ENCODE peak calls at places on chromosome 4, in ten cellular contexts. One of them, this sample, is unnamed.

GRCh38 chr4:99437686-99438577 is 2.8 kb upstream of the ADH7 start:
- DNase-seq in mucosa of descending colon: no peak
- DNase-seq in K562: no peak
- DNase-seq in IMR-90: no peak
- DNase-seq in astrocyte: no peak
- DNase-seq in neural progenitor cell: no peak
- DNase-seq in lung: no peak
- DNase-seq in SK-N-SH: no peak
- DNase-seq in HCT116: no peak
- DNase-seq in GM23248: peak; percentile 16
- DNase-seq in this sample: no peak

GRCh38 chr4:147811878-147812277 is 80.0 kb downstream of the ARHGAP10 start:
- DNase-seq in mucosa of descending colon: no peak
- DNase-seq in lung: no peak
- DNase-seq in IMR-90: no peak
- DNase-seq in neural progenitor cell: no peak
- DNase-seq in K562: no peak
- DNase-seq in astrocyte: no peak
- DNase-seq in SK-N-SH: no peak
- DNase-seq in GM23248: no peak
- DNase-seq in HCT116: no peak
- DNase-seq in this sample: no peak

GRCh38 chr4:52844596-52844995 is 17.5 kb upstream of the RASL11B start:
- DNase-seq in GM23248: no peak
- DNase-seq in IMR-90: no peak
- DNase-seq in mucosa of descending colon: no peak
- DNase-seq in K562: no peak
- DNase-seq in HCT116: no peak
- DNase-seq in lung: no peak
- DNase-seq in neural progenitor cell: no peak
- DNase-seq in astrocyte: no peak
- DNase-seq in SK-N-SH: no peak
- DNase-seq in this sample: no peak

GRCh38 chr4:79121223-79121622 is 182.0 kb upstream of the PAQR3 start:
- DNase-seq in mucosa of descending colon: no peak
- DNase-seq in neural progenitor cell: no peak
- DNase-seq in lung: no peak
- DNase-seq in astrocyte: no peak
- DNase-seq in SK-N-SH: no peak
- DNase-seq in HCT116: no peak
- DNase-seq in K562: no peak
- DNase-seq in IMR-90: no peak
- DNase-seq in GM23248: no peak
- DNase-seq in this sample: no peak

GRCh38 chr4:148442830-148443549 is 776 bp upstream of the NR3C2 start:
- DNase-seq in lung: no peak
- DNase-seq in SK-N-SH: peak; percentile 45
- DNase-seq in IMR-90: no peak
- DNase-seq in HCT116: no peak
- DNase-seq in neural progenitor cell: no peak
- DNase-seq in GM23248: no peak
- DNase-seq in K562: no peak
- DNase-seq in mucosa of descending colon: no peak
- DNase-seq in astrocyte: no peak
- DNase-seq in this sample: no peak

GRCh38 chr4:168917150-168917779 is 92.8 kb downstream of the CBR4 start:
- DNase-seq in neural progenitor cell: peak; percentile 35
- DNase-seq in lung: no peak
- DNase-seq in GM23248: peak; percentile 71
- DNase-seq in astrocyte: peak; percentile 16
- DNase-seq in K562: peak; percentile 28
- DNase-seq in mucosa of descending colon: no peak
- DNase-seq in SK-N-SH: peak; percentile 42
- DNase-seq in HCT116: peak; percentile 22
- DNase-seq in IMR-90: peak; percentile 54
- DNase-seq in this sample: no peak

GRCh38 chr4:138981930-138982390 is 33.6 kb upstream of the NOCT start:
- DNase-seq in astrocyte: peak; percentile 13
- DNase-seq in neural progenitor cell: no peak
- DNase-seq in lung: peak; percentile 59
- DNase-seq in IMR-90: peak; percentile 74
- DNase-seq in GM23248: peak; percentile 71
- DNase-seq in SK-N-SH: no peak
- DNase-seq in K562: no peak
- DNase-seq in mucosa of descending colon: no peak
- DNase-seq in HCT116: no peak
- DNase-seq in this sample: peak; percentile 29

GRCh38 chr4:87975466-87975865 is at the start of gene SPP1:
- DNase-seq in IMR-90: peak; percentile 13
- DNase-seq in astrocyte: peak; percentile 51
- DNase-seq in neural progenitor cell: peak; percentile 74
- DNase-seq in HCT116: no peak
- DNase-seq in lung: no peak
- DNase-seq in GM23248: peak; percentile 35
- DNase-seq in K562: no peak
- DNase-seq in mucosa of descending colon: no peak
- DNase-seq in SK-N-SH: peak; percentile 43
- DNase-seq in this sample: no peak

DNA sequence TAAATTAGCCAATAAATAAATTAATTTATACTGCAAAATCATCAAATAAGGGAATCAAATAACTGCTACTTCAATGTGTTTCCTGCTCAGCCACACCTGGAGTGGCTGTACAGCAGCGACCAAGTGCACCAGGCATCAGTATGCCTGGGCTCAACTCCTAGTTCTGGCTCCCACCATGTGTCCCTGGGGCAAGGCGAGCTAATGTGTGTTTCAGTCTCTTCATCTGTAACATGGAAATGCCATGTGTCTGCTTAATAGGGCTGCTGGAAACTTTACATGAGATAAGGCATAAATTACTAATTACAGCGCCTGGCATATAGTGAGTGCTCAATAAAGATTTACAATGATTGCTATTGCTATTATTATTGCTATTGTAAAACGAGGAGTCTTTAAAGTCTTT is 109.1 kb upstream of the PDLIM3 start:
- DNase-seq in mucosa of descending colon: no peak
- DNase-seq in IMR-90: no peak
- DNase-seq in GM23248: no peak
- DNase-seq in astrocyte: no peak
- DNase-seq in neural progenitor cell: no peak
- DNase-seq in K562: no peak
- DNase-seq in lung: no peak
- DNase-seq in HCT116: no peak
- DNase-seq in SK-N-SH: peak; percentile 58
- DNase-seq in this sample: no peak
- H3K36me3 ChIP-seq in mucosa of descending colon: no peaks in the 10 kb centered on the region
- H3K36me3 ChIP-seq in IMR-90: no peaks in the 10 kb centered on the region
- H3K36me3 ChIP-seq in GM23248: no peaks in the 10 kb centered on the region
- H3K36me3 ChIP-seq in astrocyte: peaks cover 6% of the 10 kb centered on the region
- H3K36me3 ChIP-seq in neural progenitor cell: no peaks in the 10 kb centered on the region
- H3K36me3 ChIP-seq in K562: no peaks in the 10 kb centered on the region
- H3K36me3 ChIP-seq in lung: peaks cover 29% of the 10 kb centered on the region
- H3K36me3 ChIP-seq in HCT116: no peaks in the 10 kb centered on the region
- H3K36me3 ChIP-seq in SK-N-SH: no peaks in the 10 kb centered on the region
- H3K36me3 ChIP-seq in this sample: no peaks in the 10 kb centered on the region

GRCh38 chr4:140876597-140877364 is 120.6 kb upstream of the TBC1D9 start:
- DNase-seq in IMR-90: peak; percentile 66
- DNase-seq in neural progenitor cell: no peak
- DNase-seq in lung: no peak
- DNase-seq in GM23248: peak; percentile 76
- DNase-seq in SK-N-SH: no peak
- DNase-seq in K562: no peak
- DNase-seq in astrocyte: peak; percentile 72
- DNase-seq in mucosa of descending colon: no peak
- DNase-seq in HCT116: no peak
- DNase-seq in this sample: no peak

GRCh38 chr4:140875751-140876389 is 119.7 kb upstream of the TBC1D9 start:
- DNase-seq in SK-N-SH: no peak
- DNase-seq in IMR-90: no peak
- DNase-seq in astrocyte: no peak
- DNase-seq in lung: no peak
- DNase-seq in K562: no peak
- DNase-seq in neural progenitor cell: no peak
- DNase-seq in GM23248: no peak
- DNase-seq in mucosa of descending colon: no peak
- DNase-seq in HCT116: no peak
- DNase-seq in this sample: no peak

GRCh38 chr4:140877781-140878180 is 121.6 kb upstream of the TBC1D9 start:
- DNase-seq in neural progenitor cell: no peak
- DNase-seq in IMR-90: no peak
- DNase-seq in lung: no peak
- DNase-seq in astrocyte: peak; percentile 64
- DNase-seq in mucosa of descending colon: no peak
- DNase-seq in SK-N-SH: no peak
- DNase-seq in GM23248: no peak
- DNase-seq in K562: no peak
- DNase-seq in HCT116: no peak
- DNase-seq in this sample: no peak
- H3K4me3 ChIP-seq in neural progenitor cell: no peak overlapping the region
- H3K4me3 ChIP-seq in IMR-90: no peak overlapping the region
- H3K4me3 ChIP-seq in lung: no peak overlapping the region
- H3K4me3 ChIP-seq in astrocyte: no peak overlapping the region
- H3K4me3 ChIP-seq in mucosa of descending colon: no peak overlapping the region
- H3K4me3 ChIP-seq in SK-N-SH: no peak overlapping the region
- H3K4me3 ChIP-seq in GM23248: no peak overlapping the region
- H3K4me3 ChIP-seq in K562: no peak overlapping the region
- H3K4me3 ChIP-seq in HCT116: no peak overlapping the region
- H3K4me3 ChIP-seq in this sample: no peak overlapping the region

GRCh38 chr4:675036-675804 is 878 bp downstream of the MYL5 start:
- DNase-seq in astrocyte: no peak
- DNase-seq in SK-N-SH: peak; percentile 60
- DNase-seq in neural progenitor cell: no peak
- DNase-seq in K562: no peak
- DNase-seq in IMR-90: no peak
- DNase-seq in lung: no peak
- DNase-seq in HCT116: no peak
- DNase-seq in mucosa of descending colon: peak; percentile 69
- DNase-seq in GM23248: peak; percentile 56
- DNase-seq in this sample: no peak

GRCh38 chr4:676871-677235 is 2.5 kb downstream of the MYL5 start:
- DNase-seq in K562: no peak
- DNase-seq in SK-N-SH: no peak
- DNase-seq in mucosa of descending colon: peak; percentile 44
- DNase-seq in IMR-90: no peak
- DNase-seq in astrocyte: no peak
- DNase-seq in neural progenitor cell: no peak
- DNase-seq in GM23248: no peak
- DNase-seq in HCT116: no peak
- DNase-seq in lung: no peak
- DNase-seq in this sample: no peak

GRCh38 chr4:674172-675035 is at the start of the genes ATP5ME and MYL5:
- DNase-seq in mucosa of descending colon: peak; percentile 98
- DNase-seq in astrocyte: peak; percentile 84
- DNase-seq in K562: peak; percentile 100
- DNase-seq in IMR-90: peak; percentile 95
- DNase-seq in SK-N-SH: peak; percentile 100
- DNase-seq in HCT116: peak; percentile 93
- DNase-seq in neural progenitor cell: peak; percentile 97
- DNase-seq in lung: peak; percentile 98
- DNase-seq in GM23248: peak; percentile 98
- DNase-seq in this sample: peak; percentile 90

GRCh38 chr4:677431-678293 is 3.3 kb downstream of the MYL5 start:
- DNase-seq in HCT116: peak; percentile 45
- DNase-seq in mucosa of descending colon: peak; percentile 89
- DNase-seq in astrocyte: no peak
- DNase-seq in K562: no peak
- DNase-seq in neural progenitor cell: no peak
- DNase-seq in lung: no peak
- DNase-seq in GM23248: peak; percentile 69
- DNase-seq in SK-N-SH: no peak
- DNase-seq in IMR-90: no peak
- DNase-seq in this sample: no peak

DNA sequence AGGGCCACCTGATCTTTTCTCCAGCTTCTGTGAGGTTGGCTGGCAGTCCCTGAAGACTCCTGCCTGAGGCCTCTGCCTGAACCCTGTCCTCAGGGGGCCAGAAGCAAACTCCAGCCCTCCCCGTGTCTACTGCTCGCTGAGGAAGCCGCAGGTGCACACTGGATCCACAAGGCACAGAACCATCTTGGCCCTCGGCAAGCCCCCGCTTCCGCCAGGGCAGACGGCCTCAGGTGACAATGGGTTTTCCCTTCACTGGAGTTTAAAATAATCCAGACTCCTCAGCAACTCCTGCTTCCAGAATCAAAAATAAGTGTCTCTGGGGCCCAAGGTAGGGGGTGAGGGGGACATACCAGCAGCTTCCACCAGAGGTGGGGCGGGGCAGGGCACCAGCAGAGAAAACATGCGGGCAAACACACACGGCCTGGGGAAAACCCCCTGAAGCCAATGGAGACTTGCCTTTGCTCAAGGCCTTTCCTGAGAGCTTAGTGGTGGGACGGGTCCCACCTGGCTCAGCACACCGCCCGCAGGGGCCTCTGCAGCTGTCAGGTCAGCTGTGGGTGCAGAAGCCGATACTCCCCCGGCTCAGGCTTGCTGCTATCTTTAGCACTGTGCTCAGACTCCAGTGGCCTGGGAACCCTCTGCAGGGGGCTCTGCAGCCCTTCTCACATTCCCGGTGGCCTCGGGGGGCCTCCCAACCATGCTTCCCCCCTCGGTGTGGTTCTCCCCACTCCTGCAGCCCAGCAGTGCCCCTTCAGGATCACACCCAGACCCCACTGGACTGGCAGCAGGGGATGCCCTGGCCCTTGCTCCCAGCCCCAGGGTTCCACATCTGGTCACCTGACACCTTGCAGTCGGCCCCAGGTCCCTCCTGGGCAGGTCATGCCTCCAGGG is 1.9 kb downstream of the MYL5 start:
- DNase-seq in SK-N-SH: no peak
- DNase-seq in astrocyte: no peak
- DNase-seq in lung: no peak
- DNase-seq in IMR-90: no peak
- DNase-seq in K562: no peak
- DNase-seq in mucosa of descending colon: no peak
- DNase-seq in GM23248: no peak
- DNase-seq in neural progenitor cell: no peak
- DNase-seq in HCT116: no peak
- DNase-seq in this sample: no peak
- H3K36me3 ChIP-seq in SK-N-SH: peaks cover 13% of the 10 kb centered on the region
- H3K36me3 ChIP-seq in astrocyte: peaks cover 11% of the 10 kb centered on the region
- H3K36me3 ChIP-seq in lung: peaks cover 6% of the 10 kb centered on the region
- H3K36me3 ChIP-seq in IMR-90: peaks cover 12% of the 10 kb centered on the region
- H3K36me3 ChIP-seq in K562: peaks cover 23% of the 10 kb centered on the region
- H3K36me3 ChIP-seq in mucosa of descending colon: peaks cover 3% of the 10 kb centered on the region
- H3K36me3 ChIP-seq in GM23248: peaks cover 12% of the 10 kb centered on the region
- H3K36me3 ChIP-seq in neural progenitor cell: no peaks in the 10 kb centered on the region
- H3K36me3 ChIP-seq in HCT116: peaks cover 20% of the 10 kb centered on the region
- H3K36me3 ChIP-seq in this sample: peaks cover 18% of the 10 kb centered on the region

GRCh38 chr4:141636771-141637460 is 533 bp downstream of the IL15 start:
- DNase-seq in HCT116: peak; percentile 18
- DNase-seq in neural progenitor cell: peak; percentile 66
- DNase-seq in mucosa of descending colon: peak; percentile 74
- DNase-seq in lung: no peak
- DNase-seq in K562: peak; percentile 5
- DNase-seq in GM23248: peak; percentile 84
- DNase-seq in IMR-90: peak; percentile 64
- DNase-seq in astrocyte: peak; percentile 58
- DNase-seq in SK-N-SH: peak; percentile 81
- DNase-seq in this sample: peak; percentile 61

GRCh38 chr4:141635726-141636076 is 682 bp upstream of the IL15 start:
- DNase-seq in GM23248: no peak
- DNase-seq in lung: no peak
- DNase-seq in IMR-90: no peak
- DNase-seq in neural progenitor cell: no peak
- DNase-seq in K562: no peak
- DNase-seq in astrocyte: no peak
- DNase-seq in mucosa of descending colon: no peak
- DNase-seq in SK-N-SH: no peak
- DNase-seq in HCT116: no peak
- DNase-seq in this sample: no peak

GRCh38 chr4:141640692-141641091 is 4.3 kb downstream of the IL15 start:
- DNase-seq in neural progenitor cell: no peak
- DNase-seq in GM23248: no peak
- DNase-seq in mucosa of descending colon: no peak
- DNase-seq in HCT116: no peak
- DNase-seq in astrocyte: no peak
- DNase-seq in IMR-90: no peak
- DNase-seq in lung: no peak
- DNase-seq in K562: no peak
- DNase-seq in SK-N-SH: no peak
- DNase-seq in this sample: no peak

GRCh38 chr4:141636077-141636770 is at the start of gene IL15:
- DNase-seq in neural progenitor cell: peak; percentile 48
- DNase-seq in SK-N-SH: peak; percentile 70
- DNase-seq in HCT116: peak; percentile 36
- DNase-seq in K562: peak; percentile 12
- DNase-seq in IMR-90: peak; percentile 58
- DNase-seq in astrocyte: no peak
- DNase-seq in mucosa of descending colon: peak; percentile 93
- DNase-seq in GM23248: peak; percentile 78
- DNase-seq in lung: peak; percentile 74
- DNase-seq in this sample: peak; percentile 63

GRCh38 chr4:141637565-141637964 is 1.2 kb downstream of the IL15 start:
- DNase-seq in IMR-90: no peak
- DNase-seq in astrocyte: no peak
- DNase-seq in mucosa of descending colon: no peak
- DNase-seq in HCT116: no peak
- DNase-seq in neural progenitor cell: no peak
- DNase-seq in K562: no peak
- DNase-seq in SK-N-SH: no peak
- DNase-seq in lung: no peak
- DNase-seq in GM23248: peak; percentile 45
- DNase-seq in this sample: no peak
- H3K4me3 ChIP-seq in IMR-90: peak overlapping the region; percentile 85
- H3K4me3 ChIP-seq in astrocyte: peak overlapping the region; percentile 91
- H3K4me3 ChIP-seq in mucosa of descending colon: no peak overlapping the region
- H3K4me3 ChIP-seq in HCT116: peak overlapping the region; percentile 66
- H3K4me3 ChIP-seq in neural progenitor cell: no peak overlapping the region
- H3K4me3 ChIP-seq in K562: no peak overlapping the region
- H3K4me3 ChIP-seq in SK-N-SH: peak overlapping the region; percentile 87
- H3K4me3 ChIP-seq in lung: no peak overlapping the region
- H3K4me3 ChIP-seq in GM23248: peak overlapping the region; percentile 96
- H3K4me3 ChIP-seq in this sample: peak overlapping the region; percentile 77